ENCODE peak calls at places on chromosomes 12 and 14, in seven cellular contexts. F is SK-N-SH, N is keratinocyte, A is neural progenitor cell, L is GM23338, Z is fibroblast of lung, R is neuronal stem cell. Y is an unnamed sample.

GRCh38 chr14:38420045-38420444 is 164.2 kb upstream of the CLEC14A start:
- DNase-seq in F (no peak), N (no peak), A (no peak), L (no peak), Z (peak), R (no peak), Y (no peak)

GRCh38 chr14:29216774-29217232 is 450.2 kb downstream of the FOXG1 start:
- DNase-seq in F (no peak), N (no peak), A (no peak), L (no peak), Z (no peak), R (no peak), Y (no peak)

GRCh38 chr14:39731912-39732311 is 299.7 kb upstream of the FBXO33 start:
- DNase-seq in F (no peak), N (no peak), A (no peak), L (peak), Z (no peak), R (no peak), Y (peak)

GRCh38 chr12:125351788-125352187 is 286.6 kb downstream of the AACS start:
- DNase-seq in F (no peak), N (no peak), A (no peak), L (peak), Z (no peak), R (no peak), Y (no peak)

GRCh38 chr12:24931666-24932405 is 17.1 kb downstream of the BCAT1 start:
- DNase-seq in F (no peak), N (no peak), A (no peak), L (no peak), Z (no peak), R (no peak), Y (peak)

GRCh38 chr12:58528266-58528665 is 392.0 kb downstream of the LRIG3 start:
- DNase-seq in F (no peak), N (no peak), A (no peak), L (no peak), Z (no peak), R (no peak), Y (no peak)

GRCh38 chr14:81801921-81802320 is 268.3 kb upstream of the SEL1L start:
- DNase-seq in F (no peak), N (no peak), A (no peak), L (no peak), Z (no peak), R (no peak), Y (no peak)

GRCh38 chr12:24810378-24810777 is 138.5 kb downstream of the BCAT1 start:
- DNase-seq in F (no peak), N (no peak), A (no peak), L (no peak), Z (no peak), R (no peak), Y (no peak)

GRCh38 chr12:122937622-122938091 is 28.6 kb downstream of the ABCB9 start:
- DNase-seq in F (no peak), N (no peak), A (no peak), L (no peak), Z (no peak), R (no peak), Y (peak)

GRCh38 chr12:98870521-98870920 is 225.4 kb downstream of the APAF1 start:
- DNase-seq in F (no peak), N (no peak), A (peak), L (no peak), Z (no peak), R (peak), Y (peak)

GRCh38 chr14:72616294-72616693 is 277.6 kb downstream of the DPF3 start:
- DNase-seq in F (no peak), N (no peak), A (no peak), L (no peak), Z (peak), R (no peak), Y (no peak)

GRCh38 chr12:124694250-124694649 is 126.8 kb upstream of the NCOR2 start:
- DNase-seq in F (no peak), N (no peak), A (no peak), L (no peak), Z (no peak), R (no peak), Y (no peak)

GRCh38 chr14:96811985-96812667 is 14.9 kb downstream of the VRK1 start:
- DNase-seq in F (no peak), N (no peak), A (no peak), L (no peak), Z (no peak), R (no peak), Y (no peak)

GRCh38 chr12:84463756-84464495 is 448.7 kb downstream of the SLC6A15 start:
- DNase-seq in F (peak), N (no peak), A (no peak), L (no peak), Z (peak), R (no peak), Y (no peak)

GRCh38 chr12:110536834-110537604 is 34.9 kb downstream of the RAD9B start:
- DNase-seq in F (no peak), N (no peak), A (no peak), L (no peak), Z (no peak), R (no peak), Y (no peak)

GRCh38 chr14:56131004-56131864 is 13.0 kb downstream of the PELI2 start:
- DNase-seq in F (no peak), N (no peak), A (no peak), L (no peak), Z (no peak), R (no peak), Y (no peak)

GRCh38 chr12:26807292-26807691 is 25.7 kb downstream of the ITPR2 start:
- DNase-seq in F (no peak), N (no peak), A (no peak), L (no peak), Z (no peak), R (no peak), Y (no peak)

GRCh38 chr12:32444895-32445294 is 45.5 kb downstream of the FGD4 start:
- DNase-seq in F (no peak), N (peak), A (peak), L (no peak), Z (peak), R (no peak), Y (no peak)

GRCh38 chr14:32818576-32818975 is 120.1 kb upstream of the NPAS3 start:
- DNase-seq in F (no peak), N (no peak), A (no peak), L (no peak), Z (no peak), R (no peak), Y (no peak)

GRCh38 chr14:55418411-55418810 is 6.8 kb upstream of the ATG14 start:
- DNase-seq in F (no peak), N (no peak), A (no peak), L (no peak), Z (no peak), R (no peak), Y (no peak)

GRCh38 chr12:114440450-114441383 is 34.8 kb upstream of the TBX5 start:
- DNase-seq in F (no peak), N (no peak), A (peak), L (peak), Z (no peak), R (no peak), Y (no peak)

GRCh38 chr12:31715283-31715825 is 13.5 kb downstream of the AMN1 start:
- DNase-seq in F (no peak), N (no peak), A (no peak), L (peak), Z (peak), R (no peak), Y (peak)

GRCh38 chr12:65083581-65083980 is 37.5 kb downstream of the WIF1 start:
- DNase-seq in F (no peak), N (no peak), A (no peak), L (no peak), Z (no peak), R (no peak), Y (no peak)

GRCh38 chr12:124026755-124027745 is 54.0 kb downstream of the ZNF664 start:
- DNase-seq in F (no peak), N (no peak), A (no peak), L (no peak), Z (peak), R (no peak), Y (no peak)

GRCh38 chr14:63470877-63471565 is 72.2 kb downstream of the PPP2R5E start:
- DNase-seq in F (no peak), N (peak), A (no peak), L (no peak), Z (peak), R (no peak), Y (no peak)

GRCh38 chr14:24311837-24312615 is 724 bp downstream of the LTB4R start:
- DNase-seq in F (no peak), N (no peak), A (no peak), L (no peak), Z (peak), R (no peak), Y (no peak)

GRCh38 chr12:50545783-50546182 is 41.0 kb downstream of the DIP2B start:
- DNase-seq in F (no peak), N (no peak), A (no peak), L (no peak), Z (no peak), R (no peak), Y (no peak)

GRCh38 chr12:106113446-106114083 is 25.2 kb downstream of the NUAK1 start:
- DNase-seq in F (no peak), N (no peak), A (no peak), L (no peak), Z (no peak), R (no peak), Y (no peak)

GRCh38 chr14:51319181-51319597 is 79.1 kb downstream of the TMX1 start:
- DNase-seq in F (no peak), N (no peak), A (peak), L (no peak), Z (no peak), R (no peak), Y (no peak)

GRCh38 chr12:12683725-12684124 is 12.3 kb downstream of the GPR19 start:
- DNase-seq in F (no peak), N (no peak), A (peak), L (peak), Z (no peak), R (no peak), Y (no peak)

GRCh38 chr14:37859177-37859576 is 263.7 kb downstream of the TTC6 start:
- DNase-seq in F (no peak), N (no peak), A (no peak), L (no peak), Z (no peak), R (no peak), Y (no peak)

GRCh38 chr12:111596985-111597730 is 2.0 kb downstream of the ATXN2 start:
- DNase-seq in F (peak), N (no peak), A (peak), L (peak), Z (peak), R (peak), Y (peak)

GRCh38 chr12:122886851-122887816 is 8.8 kb downstream of the VPS37B start:
- DNase-seq in F (no peak), N (no peak), A (peak), L (no peak), Z (no peak), R (no peak), Y (no peak)

GRCh38 chr12:26080911-26081310 is 43.9 kb downstream of the BHLHE41 start:
- DNase-seq in F (no peak), N (no peak), A (no peak), L (no peak), Z (no peak), R (no peak), Y (no peak)

GRCh38 chr12:11765817-11766794 is 116.6 kb downstream of the ETV6 start:
- DNase-seq in F (no peak), N (no peak), A (no peak), L (no peak), Z (peak), R (no peak), Y (no peak)

GRCh38 chr12:78181544-78182162 is 351.0 kb downstream of the NAV3 start:
- DNase-seq in F (peak), N (no peak), A (peak), L (peak), Z (peak), R (no peak), Y (peak)

GRCh38 chr12:70549340-70550179 is 87.7 kb downstream of the PTPRB start:
- DNase-seq in F (no peak), N (no peak), A (no peak), L (no peak), Z (peak), R (no peak), Y (no peak)

GRCh38 chr12:3035171-3035570 is 42.0 kb upstream of the TSPAN9 start:
- DNase-seq in F (no peak), N (no peak), A (no peak), L (no peak), Z (no peak), R (no peak), Y (no peak)

GRCh38 chr14:20613094-20614037 is 22.2 kb upstream of the RNASE12 start:
- DNase-seq in F (peak), N (peak), A (peak), L (peak), Z (peak), R (peak), Y (peak)

GRCh38 chr12:124633269-124633953 is 66.0 kb upstream of the NCOR2 start:
- DNase-seq in F (no peak), N (no peak), A (no peak), L (no peak), Z (peak), R (no peak), Y (no peak)

GRCh38 chr14:61213116-61213720 is 67.9 kb downstream of the TMEM30B start:
- DNase-seq in F (no peak), N (no peak), A (no peak), L (no peak), Z (peak), R (no peak), Y (no peak)

GRCh38 chr14:61218157-61218556 is 63.0 kb downstream of the TMEM30B start:
- DNase-seq in F (no peak), N (no peak), A (no peak), L (no peak), Z (no peak), R (no peak), Y (no peak)

GRCh38 chr14:61213930-61214329 is 67.2 kb downstream of the TMEM30B start:
- DNase-seq in F (no peak), N (no peak), A (no peak), L (no peak), Z (no peak), R (no peak), Y (no peak)

GRCh38 chr14:61217516-61217915 is 63.6 kb downstream of the TMEM30B start:
- DNase-seq in F (no peak), N (no peak), A (no peak), L (no peak), Z (no peak), R (no peak), Y (no peak)

DNA sequence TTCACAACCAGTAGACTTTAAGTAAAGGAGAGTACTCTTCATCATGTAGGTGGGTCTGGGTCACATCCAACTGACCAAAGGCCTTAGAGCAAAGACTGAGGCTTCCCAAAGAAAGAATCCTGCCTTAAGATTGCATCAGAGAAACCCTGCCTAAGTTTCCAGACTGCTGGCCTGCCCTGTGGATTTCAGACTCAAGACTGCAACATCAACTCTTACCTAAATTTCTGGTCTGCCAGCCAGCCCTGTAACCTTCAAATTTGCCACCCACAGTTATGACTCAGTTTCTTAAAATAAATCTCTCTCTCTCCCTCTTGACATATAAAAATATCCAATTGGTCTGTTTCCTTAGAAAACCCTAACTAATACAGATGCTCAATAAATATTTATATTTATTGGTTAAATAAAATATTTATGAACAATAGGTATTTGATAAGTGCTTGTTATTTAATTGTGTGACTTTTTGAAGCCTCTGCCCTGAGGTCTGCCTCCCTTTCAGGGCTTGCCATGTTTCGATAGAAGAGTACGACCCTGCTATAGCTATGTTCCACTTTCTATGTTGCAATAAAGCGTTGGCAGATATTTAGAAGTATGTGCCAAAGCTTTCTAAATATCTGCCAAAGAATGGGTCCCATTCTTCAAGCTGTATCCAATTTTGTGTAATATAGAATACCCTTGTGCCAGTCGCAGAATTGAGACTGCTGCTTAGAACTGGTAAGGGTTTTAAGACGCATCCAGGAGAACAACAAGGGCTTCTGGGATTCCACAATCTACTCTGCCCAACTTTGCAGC is 65.7 kb downstream of the TMEM30B start:
- DNase-seq in F (no peak), N (no peak), A (no peak), L (no peak), Z (peak), R (no peak), Y (no peak)
- H3K4me2 ChIP-seq in F (no peak), N (no peak), A (no peak), L (no peak), Z (no peak), R (no peak), Y (no peak)

DNA sequence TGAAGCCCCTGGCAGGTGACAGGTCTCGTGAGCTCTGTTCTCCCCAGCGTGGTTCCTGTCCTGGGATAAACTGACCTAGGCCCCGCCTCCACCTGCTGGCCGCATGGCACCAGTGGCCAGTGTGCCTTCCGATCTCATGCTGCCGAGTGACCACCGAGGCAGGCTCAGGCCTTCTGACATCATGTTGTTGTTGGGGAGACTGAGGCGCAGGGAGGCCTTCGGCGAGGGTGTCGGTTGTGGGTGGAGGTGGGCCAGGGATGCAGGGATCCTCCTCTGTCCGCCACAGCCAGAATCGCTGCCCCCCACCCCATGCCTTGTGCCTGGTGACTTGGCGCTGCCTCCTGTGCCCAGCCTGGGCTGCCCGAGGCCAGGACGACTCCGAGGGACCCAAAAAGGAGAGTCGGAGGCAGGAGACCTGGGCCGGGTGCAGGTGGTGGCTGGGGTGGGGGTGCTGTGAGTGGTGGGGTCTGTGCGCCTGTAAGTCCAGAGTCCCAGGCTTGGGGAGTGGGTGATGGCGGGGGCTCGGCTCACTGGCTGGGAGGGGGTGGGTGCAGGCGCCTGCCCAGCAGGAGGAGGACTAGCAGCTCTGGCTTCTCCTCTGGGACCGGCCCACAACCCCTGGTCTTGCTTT is 24.3 kb downstream of the ASPG start:
- DNase-seq in F (no peak), N (no peak), A (no peak), L (no peak), Z (no peak), R (no peak), Y (no peak)
- H3K4me2 ChIP-seq in F (no peak), N (no peak), A (no peak), L (no peak), Z (no peak), R (no peak), Y (no peak)

DNA sequence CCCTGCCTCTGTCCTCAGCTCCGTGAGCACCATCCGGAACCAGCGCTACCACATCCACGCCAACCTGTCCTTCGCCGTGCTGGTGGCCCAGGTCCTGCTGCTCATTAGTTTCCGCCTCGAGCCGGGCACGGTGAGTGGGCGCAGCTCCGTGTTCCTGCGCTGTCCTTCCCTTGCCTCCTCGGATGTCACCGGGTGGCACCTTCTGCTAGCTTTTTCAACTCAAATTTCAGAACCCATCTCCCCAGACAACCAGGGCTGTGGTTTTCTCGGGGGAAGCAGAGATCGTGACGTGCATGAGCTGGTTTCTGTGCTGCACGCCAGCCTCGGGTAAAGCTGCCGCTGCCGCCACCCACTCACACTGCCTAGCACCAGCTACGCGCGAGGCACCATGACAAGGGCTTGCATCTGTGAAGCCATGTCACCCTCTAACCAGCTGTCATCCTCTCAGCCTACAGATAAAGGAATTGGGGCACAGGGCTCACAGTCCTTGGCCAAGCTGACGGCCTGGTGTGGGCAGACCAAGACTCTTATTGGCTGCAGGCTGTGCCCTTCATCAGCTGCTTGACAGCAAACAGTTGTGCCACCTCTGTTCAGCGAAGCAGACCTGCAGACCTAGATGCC is 152.1 kb downstream of the ADGRD1 start:
- DNase-seq in F (no peak), N (no peak), A (no peak), L (no peak), Z (no peak), R (no peak), Y (no peak)
- H3K4me2 ChIP-seq in F (no peak), N (no peak), A (no peak), L (no peak), Z (no peak), R (no peak), Y (no peak)

GRCh38 chr14:100292301-100292775 is 13.9 kb downstream of the SLC25A29 start:
- DNase-seq in F (peak), N (no peak), A (no peak), L (no peak), Z (no peak), R (no peak), Y (no peak)

GRCh38 chr14:100293497-100294212 is 12.6 kb downstream of the SLC25A29 start:
- DNase-seq in F (peak), N (no peak), A (no peak), L (no peak), Z (no peak), R (no peak), Y (no peak)

GRCh38 chr14:100291305-100292075 is 14.8 kb downstream of the SLC25A29 start:
- DNase-seq in F (peak), N (no peak), A (no peak), L (no peak), Z (no peak), R (no peak), Y (no peak)

GRCh38 chr14:100294213-100294962 is 11.9 kb downstream of the SLC25A29 start:
- DNase-seq in F (no peak), N (no peak), A (no peak), L (no peak), Z (no peak), R (no peak), Y (peak)

GRCh38 chr14:100292776-100293461 is 13.3 kb downstream of the SLC25A29 start:
- DNase-seq in F (peak), N (no peak), A (no peak), L (no peak), Z (no peak), R (no peak), Y (no peak)
- H3K4me2 ChIP-seq in F (no peak), N (no peak), A (no peak), L (no peak), Z (no peak), R (no peak), Y (peak)

DNA sequence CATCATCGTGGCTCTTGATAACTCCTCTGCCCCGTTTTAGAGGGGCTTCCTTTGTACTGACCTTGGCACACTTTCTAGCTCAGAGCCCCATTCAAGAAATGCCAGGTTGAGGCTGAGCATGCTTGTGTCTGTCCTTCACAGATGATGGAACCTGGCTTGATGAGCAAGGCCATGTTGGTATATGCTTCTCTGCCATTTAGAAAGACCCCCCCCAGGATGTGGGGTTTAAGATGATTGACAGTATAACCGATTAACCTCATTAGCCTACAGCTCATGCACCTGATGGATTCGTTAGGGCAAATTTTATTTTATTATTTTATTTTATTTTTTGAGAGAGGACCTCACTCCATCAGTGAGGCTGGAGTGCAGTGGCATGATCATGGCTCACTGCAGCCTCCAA is 21.0 kb downstream of the BATF start:
- DNase-seq in F (no peak), N (no peak), A (no peak), L (no peak), Z (no peak), R (no peak), Y (no peak)
- H3K4me2 ChIP-seq in F (no peak), N (no peak), A (no peak), L (no peak), Z (no peak), R (no peak), Y (peak)

Y was measured in Karpas-422.